ENCODE peak calls at places on chromosome 21, in four cellular contexts. C is cardiac fibroblast, P is mesenchymal stem cell, M is heart left ventricle. U is an unnamed sample.

GRCh38 chr21:26469789-26470188 is 103.3 kb downstream of the CYYR1 start:
- DNase-seq in C (peak), P (peak), M (no peak), U (peak)

GRCh38 chr21:39966786-39967185 is 99.5 kb downstream of the PCP4 start:
- DNase-seq in C (no peak), P (no peak), M (no peak), U (no peak)

GRCh38 chr21:34166468-34166867 is 93.1 kb downstream of the MRPS6 start:
- DNase-seq in C (peak), P (peak), M (no peak), U (peak)

GRCh38 chr21:35508389-35508888 is 459.3 kb upstream of the RUNX1 start:
- DNase-seq in C (peak), P (peak), M (peak), U (peak)

GRCh38 chr21:15170614-15171013 is 105.8 kb upstream of the NRIP1 start:
- DNase-seq in C (no peak), P (no peak), M (no peak), U (no peak)

GRCh38 chr21:31731112-31731801 is 661 bp downstream of the SCAF4 start:
- DNase-seq in C (no peak), P (no peak), M (peak), U (peak)

GRCh38 chr21:33640697-33641338 is 723 bp downstream of the CRYZL1 start:
- DNase-seq in C (peak), P (peak), M (no peak), U (no peak)

GRCh38 chr21:15904389-15904788 is 174.6 kb downstream of the USP25 start:
- DNase-seq in C (no peak), P (no peak), M (no peak), U (no peak)

GRCh38 chr21:44085491-44086321 is 21.5 kb upstream of the PWP2 start:
- DNase-seq in C (peak), P (no peak), M (no peak), U (no peak)

GRCh38 chr21:30625449-30625848 is 5.0 kb downstream of the KRTAP20-4 start:
- DNase-seq in C (no peak), P (no peak), M (no peak), U (no peak)

GRCh38 chr21:35593000-35593502 is 467.3 kb downstream of the SETD4 start:
- DNase-seq in C (peak), P (peak), M (no peak), U (peak)

GRCh38 chr21:28160378-28160777 is 832.3 kb downstream of the LTN1 start:
- DNase-seq in C (peak), P (peak), M (no peak), U (no peak)

GRCh38 chr21:33789697-33790096 is 125.9 kb downstream of the ATP5PO start:
- DNase-seq in C (peak), P (peak), M (no peak), U (no peak)

GRCh38 chr21:34200288-34200905 is 127.0 kb downstream of the MRPS6 start:
- DNase-seq in C (peak), P (peak), M (no peak), U (no peak)

GRCh38 chr21:16007933-16008332 is 278.2 kb downstream of the USP25 start:
- DNase-seq in C (no peak), P (no peak), M (no peak), U (no peak)

GRCh38 chr21:28142692-28143091 is 850.0 kb downstream of the LTN1 start:
- DNase-seq in C (peak), P (peak), M (no peak), U (peak)

GRCh38 chr21:27382404-27382803 is 415.5 kb upstream of the ADAMTS5 start:
- DNase-seq in C (peak), P (no peak), M (no peak), U (peak)

GRCh38 chr21:39079617-39080016 is 103.6 kb downstream of the PSMG1 start:
- DNase-seq in C (no peak), P (peak), M (peak), U (no peak)

GRCh38 chr21:27813750-27814149 is 846.9 kb upstream of the ADAMTS5 start:
- DNase-seq in C (no peak), P (no peak), M (no peak), U (peak)

GRCh38 chr21:31803039-31804007 is 69.5 kb upstream of the HUNK start:
- DNase-seq in C (no peak), P (no peak), M (no peak), U (no peak)

GRCh38 chr21:33699277-33699676 is 57.0 kb downstream of the ITSN1 start:
- DNase-seq in C (no peak), P (no peak), M (no peak), U (no peak)

GRCh38 chr21:25750085-25750484 is 15.3 kb downstream of the GABPA start:
- DNase-seq in C (no peak), P (no peak), M (no peak), U (no peak)

GRCh38 chr21:35422011-35422410 is 372.9 kb upstream of the RUNX1 start:
- DNase-seq in C (no peak), P (no peak), M (no peak), U (no peak)

GRCh38 chr21:39108291-39109162 is 74.7 kb downstream of the PSMG1 start:
- DNase-seq in C (no peak), P (no peak), M (no peak), U (no peak)

GRCh38 chr21:45108034-45108790 is 33.8 kb downstream of the ADARB1 start:
- DNase-seq in C (no peak), P (no peak), M (no peak), U (no peak)
- H3K4me3 ChIP-seq in C (no peak), P (no peak), M (no peak), U (no peak)

GRCh38 chr21:42061866-42062542 is 9.1 kb upstream of the UMODL1 start:
- DNase-seq in C (no peak), P (no peak), M (no peak), U (no peak)

GRCh38 chr21:42061195-42061865 is 9.8 kb upstream of the UMODL1 start:
- DNase-seq in C (no peak), P (no peak), M (peak), U (no peak)

GRCh38 chr21:42063206-42063577 is 7.9 kb upstream of the UMODL1 start:
- DNase-seq in C (no peak), P (no peak), M (peak), U (no peak)

GRCh38 chr21:42062543-42063022 is 8.5 kb upstream of the UMODL1 start:
- DNase-seq in C (no peak), P (no peak), M (peak), U (no peak)

DNA sequence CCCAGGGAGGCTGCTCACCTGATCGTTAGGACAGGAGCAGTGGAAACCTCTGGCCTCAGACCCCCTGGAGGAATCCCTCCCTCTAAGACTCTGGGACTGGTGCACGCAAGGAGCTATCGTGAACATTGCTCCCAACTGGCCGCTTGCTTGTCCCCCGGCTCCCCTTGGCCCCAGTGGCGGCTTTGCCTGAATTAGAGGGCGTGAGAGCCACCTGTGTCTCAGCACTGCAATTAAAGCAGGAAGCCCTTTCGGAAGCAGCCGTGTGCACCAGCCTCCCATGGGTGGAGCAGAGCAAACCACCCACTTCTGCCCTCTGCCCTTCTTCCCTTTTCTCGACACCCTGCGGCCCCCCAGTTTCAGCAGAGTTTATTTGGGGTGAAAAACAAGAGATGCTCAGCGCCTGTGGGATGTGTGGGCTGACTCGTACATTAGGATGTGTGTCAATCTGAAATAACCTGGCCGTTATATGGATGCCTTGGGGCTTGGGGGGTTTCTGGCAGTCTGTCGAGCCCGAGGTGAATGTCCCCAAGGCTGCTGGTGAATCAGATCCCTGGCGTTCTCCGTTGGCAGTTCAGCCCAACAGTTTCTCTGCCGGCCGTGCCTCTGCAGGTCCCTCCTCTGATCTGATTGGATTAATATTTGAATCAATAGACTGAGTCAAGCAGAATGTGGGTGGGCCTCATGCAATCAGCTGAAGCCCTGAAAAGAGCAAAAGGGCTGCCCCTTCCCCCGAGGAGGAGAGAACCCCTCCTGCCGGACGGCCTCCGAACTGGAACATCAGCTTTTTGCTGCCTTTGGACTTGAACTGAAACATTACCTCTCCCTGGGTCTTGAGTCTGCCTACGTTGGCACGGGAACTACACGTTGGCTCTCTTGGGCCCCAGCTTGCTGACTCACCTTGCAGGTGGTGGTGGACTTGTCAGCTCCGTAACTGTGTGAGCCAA is 7.3 kb upstream of the UMODL1 start:
- DNase-seq in C (no peak), P (no peak), M (peak), U (no peak)
- H3K4me3 ChIP-seq in C (no peak), P (no peak), M (no peak), U (no peak)

GRCh38 chr21:37172646-37173045 is 94.5 kb downstream of the VPS26C start:
- DNase-seq in C (no peak), P (no peak), M (no peak), U (no peak)

GRCh38 chr21:37165606-37166005 is 92.6 kb downstream of the TTC3 start:
- DNase-seq in C (no peak), P (no peak), M (no peak), U (no peak)

GRCh38 chr21:37164742-37165141 is 91.7 kb downstream of the TTC3 start:
- DNase-seq in C (no peak), P (peak), M (no peak), U (no peak)

GRCh38 chr21:37166733-37167132 is 93.7 kb downstream of the TTC3 start:
- DNase-seq in C (no peak), P (no peak), M (no peak), U (no peak)

DNA sequence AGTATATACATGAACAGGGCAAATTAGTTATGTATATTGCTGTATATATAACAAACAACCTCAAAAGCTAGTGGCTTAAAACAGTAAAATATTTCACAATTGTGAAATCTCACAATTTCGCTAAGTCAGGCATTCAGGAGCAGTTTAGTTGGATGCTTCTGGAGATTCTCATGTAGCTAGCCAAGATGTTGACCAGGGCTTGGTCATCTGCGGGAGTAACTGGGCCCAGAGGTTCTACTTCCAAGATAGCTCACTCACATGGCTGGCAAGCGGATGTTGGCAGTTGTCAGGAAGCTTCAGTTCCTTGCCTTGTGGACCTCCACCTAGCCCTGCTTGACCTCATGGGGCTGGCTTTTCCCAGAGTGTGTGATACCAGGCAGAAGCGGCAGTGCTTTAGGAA is 95.6 kb downstream of the TTC3 start:
- DNase-seq in C (no peak), P (no peak), M (no peak), U (no peak)
- H3K4me3 ChIP-seq in C (no peak), P (no peak), M (no peak), U (no peak)

DNA sequence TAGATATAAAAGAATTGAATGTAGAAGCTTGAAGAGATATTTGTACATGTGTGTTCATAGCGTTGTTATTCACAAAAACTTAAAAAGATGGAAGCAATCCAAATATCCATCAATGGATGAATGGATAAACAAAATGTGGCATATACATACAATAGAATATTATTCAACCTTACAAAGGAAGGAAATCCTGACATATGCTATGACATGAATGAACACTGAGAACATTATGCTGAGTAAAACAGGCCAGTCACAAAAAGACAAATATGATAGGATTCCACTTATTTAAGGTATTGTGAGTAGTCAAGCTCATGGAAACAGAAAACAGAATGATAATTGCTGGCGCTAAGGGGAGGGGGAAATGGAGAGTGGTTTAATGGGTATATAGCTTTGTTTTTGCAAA is 47.0 kb upstream of the DYRK1A start:
- DNase-seq in C (no peak), P (no peak), M (no peak), U (no peak)
- H3K4me3 ChIP-seq in C (no peak), P (no peak), M (no peak), U (no peak)

DNA sequence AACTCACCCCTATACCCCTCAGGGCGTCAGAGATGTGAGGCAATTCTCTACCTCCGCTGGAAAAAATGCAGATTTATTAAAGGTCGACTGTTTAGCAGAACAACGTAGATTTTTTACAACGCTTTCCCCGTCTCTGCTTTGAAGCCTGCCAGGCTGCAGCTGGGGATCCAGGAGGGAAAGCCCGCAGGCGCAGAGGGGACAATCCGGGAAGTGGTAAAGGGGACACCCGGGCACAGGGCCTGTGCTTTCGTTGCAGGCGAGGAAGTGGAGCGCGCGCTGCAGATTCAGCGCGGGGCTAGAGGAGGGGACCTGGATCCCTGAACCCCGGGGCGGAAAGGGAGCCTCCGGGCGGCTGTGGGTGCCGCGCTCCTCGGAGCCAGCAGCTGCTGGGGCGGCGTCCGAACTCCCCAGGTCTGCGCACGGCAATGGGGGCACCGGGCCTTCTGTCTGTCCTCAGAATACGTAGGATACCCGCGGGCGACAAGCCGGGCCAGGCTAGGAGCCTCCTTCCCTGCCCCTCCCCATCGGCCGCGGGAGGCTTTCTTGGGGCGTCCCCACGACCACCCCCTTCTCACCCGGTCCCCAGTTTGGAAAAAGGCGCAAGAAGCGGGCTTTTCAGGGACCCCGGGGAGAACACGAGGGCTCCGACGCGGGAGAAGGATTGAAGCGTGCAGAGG is 5.5 kb downstream of the SIM2 start:
- DNase-seq in C (no peak), P (no peak), M (no peak), U (no peak)
- H3K4me3 ChIP-seq in C (no peak), P (no peak), M (no peak), U (no peak)

GRCh38 chr21:29303301-29303700 is 4.6 kb downstream of the BACH1 start:
- DNase-seq in C (no peak), P (no peak), M (no peak), U (no peak)
- H3K4me3 ChIP-seq in C (no peak), P (peak), M (no peak), U (no peak)

GRCh38 chr21:46141767-46142580 is 13.4 kb downstream of the FTCD start:
- DNase-seq in C (no peak), P (no peak), M (peak), U (no peak)
- H3K4me3 ChIP-seq in C (no peak), P (no peak), M (no peak), U (no peak)

GRCh38 chr21:45981154-45981606 is 390 bp upstream of the COL6A1 start:
- DNase-seq in C (peak), P (peak), M (peak), U (peak)
- H3K4me3 ChIP-seq in C (peak), P (peak), M (peak), U (peak)

GRCh38 chr21:14078746-14079375 is 131.9 kb downstream of the LIPI start:
- DNase-seq in C (no peak), P (no peak), M (no peak), U (no peak)

GRCh38 chr21:14084068-14084501 is 126.7 kb downstream of the LIPI start:
- DNase-seq in C (no peak), P (no peak), M (no peak), U (no peak)

GRCh38 chr21:14076143-14076806 is 134.5 kb downstream of the LIPI start:
- DNase-seq in C (no peak), P (no peak), M (no peak), U (peak)

GRCh38 chr21:14080764-14081096 is 130.0 kb downstream of the LIPI start:
- DNase-seq in C (no peak), P (no peak), M (no peak), U (no peak)

DNA sequence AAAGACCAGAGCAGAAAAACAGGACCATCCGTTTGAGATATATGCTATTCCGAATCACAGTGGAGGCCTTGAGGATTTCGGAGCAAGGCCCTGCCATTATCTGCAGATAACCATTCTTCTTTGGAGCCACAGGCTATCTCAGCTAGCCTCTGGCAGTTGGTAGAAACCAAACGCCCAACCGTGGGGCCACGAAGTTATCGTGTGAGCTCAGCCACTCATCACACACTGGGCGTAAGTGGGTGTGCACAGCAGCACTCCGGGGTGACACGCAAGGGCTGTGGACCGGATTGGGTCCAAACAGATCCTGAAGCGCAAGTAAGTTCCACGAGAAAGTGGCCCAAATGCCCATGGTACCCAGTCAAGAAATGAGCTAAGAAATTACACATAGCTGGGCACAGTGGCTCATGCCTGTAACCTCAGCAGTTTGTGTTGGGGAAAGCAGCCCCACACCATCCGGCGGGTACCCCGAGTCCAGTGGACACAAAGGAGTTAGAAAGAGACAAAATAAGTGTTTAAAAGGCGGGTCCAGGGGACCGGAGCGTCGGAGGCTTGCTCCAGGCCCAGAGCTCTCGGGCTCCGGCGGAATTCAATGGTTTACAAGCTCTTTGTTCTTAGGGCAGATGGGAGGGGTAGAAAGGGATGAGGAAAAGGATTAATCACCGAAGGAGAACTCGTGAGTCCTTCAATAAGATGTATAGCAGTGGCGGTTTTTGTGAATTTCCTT is 130.6 kb downstream of the LIPI start:
- DNase-seq in C (no peak), P (no peak), M (no peak), U (no peak)
- H3K4me3 ChIP-seq in C (no peak), P (no peak), M (no peak), U (no peak)

GRCh38 chr21:41712201-41712600 is 54.7 kb downstream of the RIPK4 start:
- DNase-seq in C (no peak), P (no peak), M (no peak), U (no peak)
- H3K4me3 ChIP-seq in C (no peak), P (no peak), M (no peak), U (no peak)

U was measured in MG63.